ENCODE peak calls at places on chromosomes 4 and X, in seven cellular contexts. S is psoas muscle, M is GM13976, Y is GM13977, H is stomach, G is nephron progenitor cell, W is fibroblast of pulmonary artery. J is an unnamed sample.

GRCh38 chrX:140274761-140275525 is 229.9 kb downstream of the SOX3 start:
- DNase-seq in S (no peak), G (no peak), Y (no peak), W (peak), M (no peak), H (no peak), J (peak)

GRCh38 chr4:88616275-88616996 is 24.2 kb downstream of the HERC3 start:
- DNase-seq in Y (no peak), S (peak), W (peak), M (no peak), G (no peak), H (no peak), J (peak)

GRCh38 chr4:11415409-11416070 is 13.2 kb downstream of the HS3ST1 start:
- DNase-seq in S (no peak), H (no peak), G (no peak), M (no peak), Y (no peak), W (no peak), J (no peak)

GRCh38 chr4:31613946-31614623 is 893.9 kb downstream of the PCDH7 start:
- DNase-seq in H (no peak), Y (no peak), S (peak), M (no peak), W (no peak), G (peak), J (peak)

GRCh38 chr4:127141857-127142256 is 490.9 kb upstream of the INTU start:
- DNase-seq in G (no peak), Y (no peak), M (no peak), W (peak), S (no peak), H (no peak), J (peak)

GRCh38 chr4:26459756-26460530 is 30.3 kb downstream of the CCKAR start:
- DNase-seq in S (no peak), W (no peak), Y (no peak), M (no peak), G (no peak), H (no peak), J (no peak)

GRCh38 chr4:151035321-151035720 is 20.2 kb upstream of the LRBA start:
- DNase-seq in G (no peak), S (no peak), Y (no peak), M (no peak), W (no peak), H (peak), J (no peak)

GRCh38 chrX:132631579-132632232 is 142.9 kb upstream of the MBNL3 start:
- DNase-seq in Y (peak), H (no peak), M (peak), G (peak), S (no peak), W (peak), J (peak)

GRCh38 chr4:76233534-76233933 is 18.0 kb upstream of the FAM47E start:
- DNase-seq in H (no peak), G (no peak), M (no peak), S (no peak), Y (no peak), W (no peak), J (peak)

GRCh38 chr4:85776579-85776978 is 301.6 kb downstream of the ARHGAP24 start:
- DNase-seq in Y (no peak), S (no peak), M (no peak), W (peak), H (no peak), G (no peak), J (no peak)

GRCh38 chr4:117610706-117611308 is 423.5 kb upstream of the NDST3 start:
- DNase-seq in H (no peak), S (no peak), W (no peak), M (no peak), Y (no peak), G (no peak), J (no peak)

GRCh38 chrX:125193921-125194320 is 125.8 kb upstream of the TEX13C start:
- DNase-seq in H (no peak), S (no peak), M (no peak), G (no peak), Y (no peak), W (no peak), J (no peak)

GRCh38 chr4:92334716-92335350 is 31.1 kb downstream of the GRID2 start:
- DNase-seq in S (no peak), M (no peak), H (no peak), G (no peak), W (peak), Y (no peak), J (peak)

GRCh38 chr4:159390648-159391047 is 287.8 kb downstream of the RAPGEF2 start:
- DNase-seq in Y (no peak), G (no peak), H (no peak), M (no peak), W (peak), S (no peak), J (peak)

GRCh38 chr4:48642421-48643144 is 137.5 kb downstream of the FRYL start:
- DNase-seq in Y (no peak), G (no peak), H (no peak), W (peak), M (no peak), S (no peak), J (peak)

GRCh38 chr4:142846105-142846728 is at the start of gene INPP4B:
- DNase-seq in W (peak), M (peak), Y (peak), S (peak), G (peak), H (peak), J (peak)

GRCh38 chr4:142844782-142845181 is 1.3 kb downstream of the INPP4B start:
- DNase-seq in H (no peak), Y (no peak), G (no peak), S (no peak), M (no peak), W (no peak), J (no peak)

GRCh38 chr4:142846729-142847606 is 867 bp upstream of the INPP4B start:
- DNase-seq in S (no peak), H (peak), W (peak), M (peak), Y (peak), G (peak), J (peak)

GRCh38 chr4:142845293-142846070 is 619 bp downstream of the INPP4B start:
- DNase-seq in G (peak), Y (peak), W (no peak), M (peak), S (peak), H (peak), J (no peak)

GRCh38 chr4:142850478-142850877 is 4.4 kb upstream of the INPP4B start:
- DNase-seq in S (no peak), Y (no peak), G (no peak), W (peak), H (no peak), M (no peak), J (no peak)
- TF ChIP-seq CTCF in S (no peak), Y (no peak), G (peak), W (peak), H (no peak), M (no peak), J (peak)

GRCh38 chrX:13932416-13932815 is 97.3 kb downstream of the GEMIN8 start:
- DNase-seq in Y (no peak), G (no peak), H (no peak), M (no peak), W (no peak), S (no peak), J (no peak)
- TF ChIP-seq CTCF in Y (no peak), G (no peak), H (no peak), M (no peak), W (no peak), S (no peak), J (no peak)

GRCh38 chr4:1015179-1015578 is 3.8 kb downstream of the FGFRL1 start:
- DNase-seq in W (no peak), M (no peak), H (no peak), S (no peak), G (peak), Y (no peak), J (no peak)
- TF ChIP-seq CTCF in W (no peak), M (no peak), H (no peak), S (no peak), G (peak), Y (no peak), J (no peak)

GRCh38 chrX:149286940-149287349 is 218.2 kb downstream of the IDS start:
- DNase-seq in G (peak), H (peak), Y (peak), W (peak), M (peak), S (peak), J (peak)
- TF ChIP-seq CTCF in G (peak), H (peak), Y (peak), W (peak), M (peak), S (peak), J (peak)

GRCh38 chr4:168955674-168956073 is 54.4 kb downstream of the CBR4 start:
- DNase-seq in G (no peak), M (no peak), Y (no peak), W (peak), S (no peak), H (no peak), J (no peak)
- TF ChIP-seq CTCF in G (no peak), M (no peak), Y (no peak), W (no peak), S (no peak), H (no peak), J (no peak)

GRCh38 chrX:40068048-40068447 is 29.7 kb downstream of the BCOR start:
- DNase-seq in Y (no peak), M (no peak), G (no peak), W (peak), S (no peak), H (no peak), J (peak)
- TF ChIP-seq CTCF in Y (no peak), M (no peak), G (no peak), W (no peak), S (no peak), H (no peak), J (peak)

DNA sequence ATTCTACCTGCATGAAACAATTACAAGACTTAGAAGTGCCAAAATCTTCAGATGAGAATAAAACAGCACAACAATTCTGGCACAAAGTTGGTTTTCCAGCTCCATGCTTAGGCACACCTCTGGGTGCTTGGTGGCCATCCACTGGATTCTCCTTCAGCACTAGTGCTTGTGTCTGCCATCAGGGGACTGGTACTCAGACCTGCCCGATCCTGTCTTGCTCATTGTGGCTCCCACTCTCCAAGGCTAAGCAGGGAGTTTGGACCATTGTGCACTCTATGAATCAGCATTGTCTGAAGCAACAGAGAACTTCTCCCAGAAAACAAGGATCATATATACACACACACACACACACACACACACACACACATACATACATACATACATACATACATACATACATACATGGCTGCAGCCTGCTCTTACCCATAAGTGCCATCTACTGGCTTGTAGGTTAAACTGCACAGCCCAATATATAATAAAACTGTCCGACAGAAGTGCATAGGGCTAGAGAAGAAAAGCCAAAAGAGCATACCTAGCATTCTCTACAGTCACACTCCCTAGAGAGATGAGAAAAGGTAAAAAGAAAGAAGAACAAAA is 345.3 kb upstream of the LCORL start:
- DNase-seq in M (no peak), H (no peak), W (peak), Y (no peak), G (no peak), S (no peak), J (peak)
- TF ChIP-seq CTCF in M (peak), H (peak), W (peak), Y (peak), G (peak), S (peak), J (peak)

GRCh38 chr4:64713256-64713840 is 304.1 kb upstream of the TECRL start:
- DNase-seq in Y (peak), H (no peak), G (no peak), S (no peak), W (peak), M (peak), J (peak)
- TF ChIP-seq CTCF in Y (peak), H (peak), G (peak), S (peak), W (peak), M (peak), J (peak)

J was measured in choroid plexus epithelial cell.